ENCODE peak calls at places on chromosomes 11 and 22, in five cellular contexts. G is HCT116, F is SK-N-SH, B is GM23338, Y is K562. Z is an unnamed sample.

GRCh38 chr11:75272391-75272790 is 31.8 kb downstream of the TPBGL start:
- DNase-seq in Y (no peak), F (no peak), G (no peak), B (no peak), Z (no peak)

GRCh38 chr22:50734986-50735738 is 2.8 kb upstream of the ACR start:
- DNase-seq in F (no peak), Y (no peak), B (no peak), G (no peak), Z (no peak)

GRCh38 chr11:102622258-102622657 is 2.9 kb downstream of the MMP20 start:
- DNase-seq in Y (no peak), B (no peak), F (no peak), G (no peak), Z (no peak)

GRCh38 chr11:33296695-33297094 is 39.5 kb downstream of the HIPK3 start:
- DNase-seq in B (no peak), F (no peak), Y (no peak), G (no peak), Z (no peak)

GRCh38 chr22:40021401-40022000 is 26.7 kb downstream of the FAM83F start:
- DNase-seq in Y (no peak), B (no peak), F (no peak), G (no peak), Z (no peak)

GRCh38 chr22:43819691-43820670 is 7.9 kb upstream of the EFCAB6 start:
- DNase-seq in G (no peak), B (no peak), F (no peak), Y (no peak), Z (no peak)

GRCh38 chr11:117414724-117415123 is 87.1 kb downstream of the CEP164 start:
- DNase-seq in G (no peak), F (no peak), B (no peak), Y (no peak), Z (no peak)

GRCh38 chr11:16511109-16511806 is 154.9 kb upstream of the SOX6 start:
- DNase-seq in F (no peak), Y (no peak), G (no peak), B (no peak), Z (no peak)

GRCh38 chr22:18121436-18122253 is 11.0 kb downstream of the TUBA8 start:
- DNase-seq in F (no peak), G (no peak), Y (no peak), B (peak), Z (no peak)

GRCh38 chr11:134282121-134283045 is 6.2 kb downstream of the GLB1L3 start:
- DNase-seq in Y (no peak), B (no peak), F (no peak), G (no peak), Z (no peak)

GRCh38 chr11:124075841-124076571 is 34.9 kb upstream of the OR10G7 start:
- DNase-seq in G (no peak), Y (no peak), F (peak), B (peak), Z (no peak)

GRCh38 chr22:36323182-36323854 is 64.4 kb downstream of the MYH9 start:
- DNase-seq in B (no peak), Y (no peak), F (no peak), G (no peak), Z (no peak)

GRCh38 chr11:1108246-1108900 is 33.7 kb downstream of the MUC2 start:
- DNase-seq in B (no peak), Y (no peak), F (no peak), G (no peak), Z (no peak)

GRCh38 chr22:44361391-44362126 is 48.8 kb upstream of the SHISAL1 start:
- DNase-seq in F (no peak), B (no peak), Y (no peak), G (no peak), Z (no peak)

GRCh38 chr11:2582958-2583604 is 116.7 kb downstream of the KCNQ1OT1 start:
- DNase-seq in F (no peak), Y (no peak), G (no peak), B (no peak), Z (no peak)

GRCh38 chr11:3077174-3077839 is 20.1 kb upstream of the CARS1 start:
- DNase-seq in G (no peak), F (no peak), B (no peak), Y (no peak), Z (no peak)

DNA sequence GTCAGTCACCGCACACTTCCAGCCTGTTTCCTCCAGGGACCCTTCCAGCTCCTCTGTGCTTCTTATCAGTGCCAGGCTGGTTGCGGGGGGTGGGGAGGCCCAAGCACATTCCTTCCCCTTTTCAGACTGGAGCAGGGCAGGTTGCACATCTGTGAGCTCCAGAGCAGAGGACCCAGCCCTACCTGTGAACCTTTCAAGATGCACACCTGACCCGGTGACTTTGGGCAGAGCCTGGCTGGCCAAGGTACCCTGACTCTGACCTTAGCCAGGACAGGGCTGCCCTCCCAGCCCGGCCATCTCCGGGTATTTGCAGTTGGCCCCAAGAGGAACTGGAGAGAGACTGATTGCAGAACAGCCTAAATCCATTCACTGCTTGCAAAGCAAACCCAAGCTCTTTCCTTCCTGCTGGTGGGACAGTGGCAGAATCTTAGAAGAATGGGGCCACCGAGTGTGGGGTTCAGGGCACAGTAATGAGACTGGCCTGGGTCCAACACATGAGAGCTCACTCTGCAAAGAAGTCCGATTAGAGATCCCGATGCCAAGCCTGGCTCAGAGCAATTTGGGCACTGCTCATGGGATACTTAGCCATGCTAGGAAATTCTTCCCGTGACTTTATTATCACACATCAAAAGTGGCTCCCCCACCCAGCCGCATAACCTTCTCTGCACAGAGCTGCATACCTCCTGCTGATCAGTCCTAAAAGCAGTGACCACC is 64.7 kb upstream of the CCND1 start:
- DNase-seq in G (no peak), F (no peak), B (no peak), Y (peak), Z (no peak)
- TF ChIP-seq REST in G (no peak), F (no peak), B (no peak), Y (no peak), Z (no peak)

GRCh38 chr11:94776351-94777321 is 8.5 kb downstream of the AMOTL1 start:
- DNase-seq in F (no peak), B (no peak), Y (peak), G (no peak), Z (no peak)
- TF ChIP-seq POLR2AphosphoS5 in F (no peak), B (no peak), Y (no peak), G (no peak), Z (no peak)

DNA sequence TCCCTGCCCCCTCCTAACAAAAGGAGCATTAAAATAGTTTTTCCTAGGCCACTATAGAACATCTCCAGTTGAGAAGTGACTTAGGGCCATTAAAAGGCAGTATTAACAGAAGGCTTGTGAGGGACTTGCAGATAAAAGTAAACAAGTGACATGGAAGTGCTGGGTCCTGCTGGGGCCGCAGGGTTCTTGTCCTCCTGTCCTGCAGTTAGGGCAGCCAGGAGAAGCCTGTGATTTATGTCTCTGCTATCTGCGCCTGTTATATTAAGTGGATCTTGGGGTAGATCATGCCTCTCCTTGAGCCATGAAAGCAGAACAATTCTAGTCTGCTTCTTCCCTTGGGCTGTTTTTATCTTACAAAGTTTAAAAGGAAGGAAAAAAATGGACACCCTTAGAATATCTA is 271.4 kb upstream of the C11orf87 start:
- DNase-seq in Y (no peak), B (peak), G (no peak), F (no peak), Z (no peak)
- TF ChIP-seq REST in Y (no peak), B (no peak), G (no peak), F (no peak), Z (no peak)

DNA sequence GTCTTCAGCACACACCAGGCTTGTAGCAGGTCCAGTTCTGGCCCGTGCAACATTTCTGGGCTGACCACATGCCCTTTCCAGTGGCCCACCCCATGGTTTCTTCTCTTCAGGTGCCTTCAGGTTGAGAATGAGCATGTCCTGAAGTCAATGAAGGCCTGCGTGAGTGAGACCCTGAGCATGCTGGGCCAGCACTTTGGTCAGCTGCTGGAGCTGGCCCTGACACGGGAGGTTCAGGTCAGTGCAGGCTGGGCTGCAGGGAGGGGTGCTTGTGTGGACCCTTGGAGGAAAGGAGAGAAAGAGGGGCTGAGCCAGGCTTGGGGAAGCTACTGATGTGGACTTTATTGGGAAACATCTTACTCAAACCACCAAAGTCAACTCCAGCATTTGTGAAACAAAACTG is 63.5 kb downstream of the INSC start:
- DNase-seq in G (no peak), F (no peak), B (no peak), Y (no peak), Z (no peak)
- TF ChIP-seq POLR2AphosphoS5 in G (no peak), F (no peak), B (no peak), Y (no peak), Z (no peak)

GRCh38 chr11:109983358-109983757 is 109.8 kb upstream of the ZC3H12C start:
- DNase-seq in G (no peak), Y (no peak), F (no peak), B (no peak), Z (no peak)
- TF ChIP-seq REST in G (no peak), Y (no peak), F (no peak), B (no peak), Z (no peak)

DNA sequence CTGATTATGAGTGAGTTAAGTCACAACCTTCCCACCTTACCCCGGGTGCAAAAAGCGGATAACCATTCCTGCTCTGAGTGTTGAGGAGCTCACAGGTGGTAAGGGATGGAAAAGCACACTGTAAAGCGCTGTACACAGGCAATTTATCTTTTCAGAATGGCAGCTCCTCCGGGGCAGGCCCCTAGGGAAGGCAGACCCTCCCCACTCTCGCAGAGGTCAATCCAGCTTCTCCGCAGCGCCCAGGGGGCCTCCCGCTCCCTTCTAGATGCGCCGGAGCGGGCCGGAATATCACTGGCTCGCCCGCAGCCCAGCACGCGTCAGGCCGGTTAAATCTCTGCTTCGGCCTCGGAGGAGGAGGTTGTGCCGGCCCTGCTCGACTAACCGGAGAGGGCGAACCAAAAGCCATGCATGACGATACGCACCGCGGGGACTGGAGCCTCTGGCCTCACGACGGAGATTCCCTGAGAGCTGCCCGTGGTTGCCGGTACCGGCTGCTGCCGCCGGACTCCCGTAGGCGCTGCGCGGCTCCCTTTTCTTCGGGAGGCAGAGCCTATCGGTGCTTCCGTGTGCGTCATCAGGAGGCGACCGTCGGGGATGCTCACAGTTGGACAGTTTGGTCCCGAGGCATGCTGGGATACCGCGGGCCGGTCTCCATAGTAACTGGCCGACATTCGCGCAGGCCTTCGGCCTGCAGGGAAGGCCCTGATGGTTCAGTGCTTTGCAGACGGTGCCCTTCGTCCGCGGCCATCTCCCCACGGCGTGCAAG is at the start of gene BRMS1:
- DNase-seq in F (peak), B (peak), Y (peak), G (peak), Z (peak)
- TF ChIP-seq POLR2AphosphoS5 in F (peak), B (peak), Y (peak), G (peak), Z (peak)